ENCODE peak calls at places on chromosome 9, in seven cellular contexts. H, M, I, O, U, P and Z are unnamed samples.

GRCh38 chr9:36677611-36678010 is 104.9 kb downstream of the MELK start:
- DNase-seq in P (no peak), U (peak), H (no peak), I (no peak), M (no peak), O (no peak), Z (no peak)

GRCh38 chr9:20559236-20559896 is 62.9 kb downstream of the MLLT3 start:
- DNase-seq in H (no peak), I (no peak), M (no peak), U (no peak), P (no peak), O (no peak), Z (no peak)

GRCh38 chr9:81599837-81600236 is 89.5 kb downstream of the TLE1 start:
- DNase-seq in O (no peak), U (no peak), H (no peak), P (no peak), I (no peak), M (no peak), Z (no peak)

GRCh38 chr9:129102095-129102525 is 8.5 kb downstream of the CRAT start:
- DNase-seq in H (no peak), P (no peak), O (peak), U (no peak), I (no peak), M (no peak), Z (no peak)

GRCh38 chr9:27090231-27090630 is 18.8 kb upstream of the TEK start:
- DNase-seq in O (no peak), M (no peak), I (no peak), H (no peak), P (no peak), U (no peak), Z (no peak)

GRCh38 chr9:26579047-26579446 is 313.6 kb downstream of the CAAP1 start:
- DNase-seq in M (no peak), P (no peak), I (no peak), U (no peak), H (no peak), O (no peak), Z (no peak)

GRCh38 chr9:78598120-78598519 is 301.2 kb downstream of the PSAT1 start:
- DNase-seq in P (no peak), O (no peak), I (no peak), M (no peak), U (no peak), H (no peak), Z (no peak)

GRCh38 chr9:83154087-83154736 is 91.3 kb upstream of the RASEF start:
- DNase-seq in M (no peak), P (peak), H (no peak), O (no peak), I (no peak), U (no peak), Z (no peak)

GRCh38 chr9:91492237-91492636 is 68.6 kb upstream of the NFIL3 start:
- DNase-seq in I (no peak), H (no peak), O (no peak), U (no peak), P (no peak), M (no peak), Z (no peak)

GRCh38 chr9:116365056-116365471 is 211.5 kb downstream of the PAPPA start:
- DNase-seq in I (no peak), H (no peak), M (no peak), P (no peak), O (no peak), U (peak), Z (peak)
- TF ChIP-seq JUND in I (no peak), H (no peak), M (no peak), P (no peak), O (no peak), U (peak), Z (no peak)

GRCh38 chr9:117094493-117094892 is 320.4 kb downstream of the ASTN2 start:
- DNase-seq in I (no peak), H (no peak), P (no peak), O (no peak), U (no peak), M (no peak), Z (no peak)
- TF ChIP-seq JUND in I (no peak), H (no peak), P (no peak), O (no peak), U (no peak), M (no peak), Z (no peak)

GRCh38 chr9:6975198-6975597 is 217.4 kb downstream of the KDM4C start:
- DNase-seq in I (no peak), O (no peak), H (no peak), M (no peak), P (no peak), U (no peak), Z (no peak)
- TF ChIP-seq JUND in I (no peak), O (no peak), H (no peak), M (no peak), P (no peak), U (no peak), Z (no peak)

DNA sequence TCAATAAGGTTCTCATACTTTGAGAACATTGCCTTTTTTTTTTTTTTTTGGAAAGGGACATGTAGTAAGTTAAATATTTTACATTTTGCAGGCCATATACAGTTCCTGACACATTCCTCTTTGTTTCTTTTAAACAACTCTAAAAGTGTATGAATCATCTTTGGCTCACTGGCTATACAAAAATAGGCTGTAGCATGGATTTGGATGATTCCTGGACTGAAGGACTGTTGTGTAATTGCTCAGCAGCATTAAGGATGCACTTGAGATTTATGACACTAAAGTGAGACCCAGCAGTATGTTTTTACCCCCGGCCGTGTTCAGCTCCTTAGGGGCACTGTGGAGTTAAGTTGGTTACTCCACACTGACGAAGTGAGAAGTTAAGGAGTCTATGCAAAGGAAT is 41.3 kb downstream of the VPS13A start:
- DNase-seq in M (no peak), H (no peak), U (no peak), I (no peak), P (no peak), O (no peak), Z (no peak)
- TF ChIP-seq JUND in M (no peak), H (no peak), U (peak), I (no peak), P (no peak), O (no peak), Z (no peak)

DNA sequence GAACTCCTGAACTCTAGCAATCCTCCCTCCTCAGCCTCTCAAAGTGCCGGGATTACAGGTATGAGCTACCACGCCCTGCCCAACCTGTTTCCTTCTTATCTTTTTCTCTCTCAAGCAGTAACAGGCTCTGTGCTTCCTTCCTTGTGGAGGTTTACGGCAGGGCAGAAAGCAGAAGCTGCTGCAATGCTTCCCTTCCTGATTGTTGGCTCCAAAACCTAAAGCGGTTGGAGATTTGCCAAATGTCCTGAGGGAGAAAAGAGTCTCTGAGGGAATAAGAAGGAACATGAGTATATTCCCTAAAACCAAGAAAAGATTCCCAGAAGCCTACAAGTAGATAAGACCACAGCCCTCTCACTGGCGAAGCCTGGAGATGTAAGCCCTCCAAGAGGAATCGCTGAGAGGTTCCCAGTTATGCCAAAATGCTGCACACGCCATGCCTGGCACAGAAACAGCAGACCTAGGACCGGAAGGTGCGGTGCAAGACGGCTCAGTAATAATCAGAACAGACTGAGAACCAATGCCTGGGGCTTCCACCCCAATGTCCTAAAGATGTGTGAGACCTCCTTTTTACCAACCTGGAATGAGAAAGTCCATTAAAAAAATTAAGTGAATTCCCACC is 73.2 kb downstream of the APTX start:
- DNase-seq in O (peak), P (no peak), H (no peak), M (no peak), I (no peak), U (no peak), Z (no peak)
- TF ChIP-seq JUND in O (no peak), P (no peak), H (no peak), M (no peak), I (no peak), U (no peak), Z (no peak)

GRCh38 chr9:31585158-31585557 is 799.3 kb upstream of the ACO1 start:
- DNase-seq in I (no peak), M (no peak), U (no peak), P (no peak), H (no peak), O (no peak), Z (no peak)

GRCh38 chr9:31588756-31589155 is 795.7 kb upstream of the ACO1 start:
- DNase-seq in M (no peak), U (no peak), I (no peak), P (no peak), O (no peak), H (no peak), Z (no peak)

GRCh38 chr9:31588010-31588409 is 796.4 kb upstream of the ACO1 start:
- DNase-seq in H (no peak), M (no peak), U (no peak), I (no peak), O (no peak), P (no peak), Z (no peak)

GRCh38 chr9:31587176-31587575 is 797.3 kb upstream of the ACO1 start:
- DNase-seq in U (no peak), M (no peak), O (no peak), P (no peak), I (no peak), H (no peak), Z (no peak)

DNA sequence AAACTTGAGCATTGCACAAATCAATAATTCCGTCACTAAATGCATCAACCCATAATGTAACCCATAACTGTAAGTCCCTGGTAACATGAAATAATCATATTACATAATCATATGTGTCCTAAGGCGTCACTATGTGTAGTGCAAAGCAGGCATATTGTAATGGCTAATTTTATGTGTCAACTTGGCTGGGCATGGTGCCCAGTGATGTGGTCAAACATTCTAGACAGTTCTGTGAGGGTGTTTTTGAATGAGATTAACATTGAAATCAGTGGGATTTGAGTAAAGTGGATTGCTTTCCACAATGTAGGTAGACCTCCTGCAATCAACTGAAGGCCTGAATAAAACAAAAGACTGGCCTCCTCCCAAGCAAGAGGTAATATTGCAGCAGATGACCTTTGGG is 794.4 kb upstream of the ACO1 start:
- DNase-seq in H (no peak), P (no peak), M (no peak), O (no peak), I (no peak), U (no peak), Z (no peak)
- TF ChIP-seq JUND in H (no peak), P (no peak), M (no peak), O (no peak), I (no peak), U (no peak), Z (no peak)